ENCODE peak calls at places on chromosomes 2 and 18, in six cellular contexts. P is GM20000; A is transverse colon; V is NCI-H345; E is RWPE1; S is effector memory CD8-positive, alpha-beta T cell. L is an unnamed sample.

GRCh38 chr18:13253786-13254755 is 35.5 kb downstream of the LDLRAD4 start:
- DNase-seq in P (no peak), A (no peak), V (no peak), E (no peak), S (no peak), L (no peak)

GRCh38 chr2:205746408-205746785 is 64.1 kb downstream of the NRP2 start:
- DNase-seq in P (no peak), A (peak), V (no peak), E (peak), S (no peak), L (peak)

GRCh38 chr18:42271656-42272355 is 316.8 kb downstream of the PIK3C3 start:
- DNase-seq in P (no peak), A (no peak), V (no peak), E (no peak), S (no peak), L (no peak)

GRCh38 chr2:102615620-102616436 is 3.5 kb upstream of the SLC9A2 start:
- DNase-seq in P (peak), A (peak), V (peak), E (peak), S (peak), L (no peak)

GRCh38 chr2:26471766-26472706 is 5.9 kb downstream of the OTOF start:
- DNase-seq in P (no peak), A (no peak), V (no peak), E (no peak), S (no peak), L (no peak)

GRCh38 chr2:239328306-239329191 is 72.3 kb downstream of the HDAC4 start:
- DNase-seq in P (no peak), A (peak), V (no peak), E (no peak), S (no peak), L (no peak)

GRCh38 chr18:78875268-78875997 is 104.2 kb upstream of the SALL3 start:
- DNase-seq in P (peak), A (peak), V (peak), E (peak), S (no peak), L (no peak)

GRCh38 chr2:46988230-46988629 is 72.6 kb upstream of the MCFD2 start:
- DNase-seq in P (no peak), A (no peak), V (no peak), E (no peak), S (no peak), L (no peak)

GRCh38 chr2:138775725-138776124 is 4.5 kb downstream of the NXPH2 start:
- DNase-seq in P (no peak), A (no peak), V (no peak), E (no peak), S (no peak), L (no peak)

GRCh38 chr2:17935242-17935885 is 56.9 kb downstream of the KCNS3 start:
- DNase-seq in P (no peak), A (no peak), V (no peak), E (no peak), S (no peak), L (no peak)

GRCh38 chr2:45167885-45168284 is 158.6 kb upstream of the SIX2 start:
- DNase-seq in P (no peak), A (no peak), V (peak), E (no peak), S (no peak), L (no peak)

GRCh38 chr18:41967680-41968079 is 12.6 kb downstream of the PIK3C3 start:
- DNase-seq in P (no peak), A (no peak), V (no peak), E (no peak), S (no peak), L (no peak)

GRCh38 chr2:24261441-24261840 is 86.6 kb downstream of the FAM228A start:
- DNase-seq in P (peak), A (no peak), V (no peak), E (no peak), S (no peak), L (no peak)

GRCh38 chr2:36376319-36376765 is 20.8 kb downstream of the CRIM1 start:
- DNase-seq in P (no peak), A (peak), V (peak), E (no peak), S (no peak), L (no peak)

GRCh38 chr18:63869851-63870250 is 17.7 kb upstream of the SERPINB2 start:
- DNase-seq in P (no peak), A (no peak), V (no peak), E (peak), S (no peak), L (no peak)

GRCh38 chr2:232668805-232669444 is 28.2 kb upstream of the GIGYF2 start:
- DNase-seq in P (no peak), A (no peak), V (no peak), E (no peak), S (no peak), L (no peak)

GRCh38 chr2:85181844-85182456 is 48.8 kb downstream of the TCF7L1 start:
- DNase-seq in P (no peak), A (no peak), V (no peak), E (no peak), S (no peak), L (no peak)

GRCh38 chr2:111534816-111535803 is 348.9 kb downstream of the ANAPC1 start:
- DNase-seq in P (no peak), A (peak), V (no peak), E (no peak), S (no peak), L (no peak)

GRCh38 chr18:7601249-7601620 is 34.1 kb downstream of the PTPRM start:
- DNase-seq in P (no peak), A (no peak), V (no peak), E (no peak), S (no peak), L (no peak)

GRCh38 chr2:119436993-119437772 is 5.5 kb downstream of the TMEM37 start:
- DNase-seq in P (no peak), A (no peak), V (no peak), E (no peak), S (no peak), L (no peak)

GRCh38 chr2:219417374-219417773 is 803 bp upstream of the DES start:
- DNase-seq in P (no peak), A (no peak), V (no peak), E (no peak), S (no peak), L (no peak)

GRCh38 chr2:109166811-109167210 is 37.8 kb downstream of the SH3RF3 start:
- DNase-seq in P (no peak), A (no peak), V (peak), E (no peak), S (no peak), L (no peak)

GRCh38 chr2:230969673-230970015 is 26.3 kb upstream of the SPATA3 start:
- DNase-seq in P (no peak), A (no peak), V (no peak), E (no peak), S (no peak), L (no peak)

GRCh38 chr2:156124458-156124857 is 208.1 kb downstream of the NR4A2 start:
- DNase-seq in P (no peak), A (no peak), V (no peak), E (no peak), S (no peak), L (no peak)

GRCh38 chr2:15645720-15646385 is 54.2 kb downstream of the DDX1 start:
- DNase-seq in P (no peak), A (no peak), V (no peak), E (no peak), S (no peak), L (no peak)

GRCh38 chr2:221350621-221351020 is 221.5 kb downstream of the EPHA4 start:
- DNase-seq in P (no peak), A (no peak), V (no peak), E (no peak), S (no peak), L (no peak)

GRCh38 chr18:46555724-46556123 is 101.3 kb downstream of the LOXHD1 start:
- DNase-seq in P (peak), A (no peak), V (peak), E (peak), S (no peak), L (no peak)

GRCh38 chr2:233210843-233211600 is 40.5 kb upstream of the ATG16L1 start:
- DNase-seq in P (no peak), A (peak), V (no peak), E (peak), S (no peak), L (peak)

GRCh38 chr2:40450066-40450841 is 1.6 kb downstream of the SLC8A1 start:
- DNase-seq in P (no peak), A (no peak), V (peak), E (no peak), S (no peak), L (no peak)

GRCh38 chr18:73235921-73236320 is 368.1 kb upstream of the NETO1 start:
- DNase-seq in P (no peak), A (no peak), V (no peak), E (no peak), S (no peak), L (no peak)

GRCh38 chr2:24830351-24830750 is 37.1 kb downstream of the CENPO start:
- DNase-seq in P (peak), A (peak), V (no peak), E (no peak), S (no peak), L (no peak)

GRCh38 chr2:62452701-62453449 is 53.1 kb downstream of the TMEM17 start:
- DNase-seq in P (no peak), A (no peak), V (no peak), E (no peak), S (no peak), L (peak)

GRCh38 chr18:22063077-22063476 is 106.3 kb upstream of the GATA6 start:
- DNase-seq in P (no peak), A (no peak), V (no peak), E (no peak), S (no peak), L (no peak)

GRCh38 chr18:44802508-44802907 is 121.8 kb downstream of the SETBP1 start:
- DNase-seq in P (no peak), A (no peak), V (no peak), E (no peak), S (no peak), L (no peak)